ENCODE peak calls at places on chromosomes 7 and 10, in nine cellular contexts. U is heart right ventricle, Z is dorsolateral prefrontal cortex, X is choroid plexus epithelial cell, A is HCT116, O is GM12878, Q is sigmoid colon, J is psoas muscle, S is MM.1S. P is an unnamed sample.

GRCh38 chr7:131546583-131547111 is 9.8 kb downstream of the PODXL start:
- DNase-seq in Z (no peak), X (no peak), A (no peak), U (no peak), Q (peak), J (no peak), O (no peak), S (no peak), P (no peak)

GRCh38 chr7:158723266-158723665 is 18.7 kb upstream of the NCAPG2 start:
- DNase-seq in U (no peak), Q (no peak), J (no peak), O (no peak), X (no peak), A (no peak), Z (no peak), S (no peak), P (no peak)

GRCh38 chr10:51010977-51011376 is 63.3 kb upstream of the PRKG1 start:
- DNase-seq in J (no peak), U (no peak), Z (no peak), X (peak), O (peak), S (peak), A (peak), Q (no peak), P (no peak)

GRCh38 chr7:4042402-4042801 is 639.7 kb upstream of the FOXK1 start:
- DNase-seq in X (no peak), J (no peak), Z (no peak), U (no peak), Q (no peak), O (no peak), S (no peak), A (no peak), P (no peak)

GRCh38 chr10:16999665-17000451 is 129.8 kb downstream of the CUBN start:
- DNase-seq in A (no peak), Z (no peak), U (no peak), J (peak), X (peak), O (no peak), Q (no peak), S (no peak), P (no peak)

GRCh38 chr10:100350914-100351485 is 4.0 kb downstream of the SCD start:
- DNase-seq in Z (no peak), U (no peak), Q (no peak), X (no peak), O (no peak), A (no peak), S (no peak), J (no peak), P (no peak)

GRCh38 chr7:77651544-77652162 is 44.6 kb upstream of the RSBN1L start:
- DNase-seq in U (peak), A (peak), Q (no peak), O (no peak), X (peak), J (no peak), S (peak), Z (no peak), P (no peak)

GRCh38 chr7:123114288-123114687 is 85.5 kb downstream of the SLC13A1 start:
- DNase-seq in U (no peak), J (no peak), S (no peak), A (no peak), Z (no peak), Q (no peak), O (no peak), X (no peak), P (no peak)

GRCh38 chr10:46006219-46006618 is 24.2 kb downstream of the NCOA4 start:
- DNase-seq in Z (no peak), U (no peak), X (peak), J (no peak), O (no peak), S (no peak), A (no peak), Q (no peak), P (no peak)

GRCh38 chr10:79404690-79405131 is 40.7 kb downstream of the ZCCHC24 start:
- DNase-seq in A (no peak), J (peak), Q (no peak), U (no peak), X (no peak), Z (peak), O (no peak), S (no peak), P (peak)

GRCh38 chr7:103447073-103447960 is 1.3 kb upstream of the SLC26A5 start:
- DNase-seq in X (peak), A (peak), O (no peak), S (peak), Q (no peak), Z (peak), U (peak), J (no peak), P (no peak)

GRCh38 chr10:107056160-107056559 is 108.3 kb downstream of the SORCS1 start:
- DNase-seq in J (no peak), U (no peak), O (no peak), S (no peak), Q (no peak), X (no peak), Z (no peak), A (no peak), P (no peak)

GRCh38 chr7:13262929-13263530 is 575.6 kb downstream of the ARL4A start:
- DNase-seq in Q (no peak), A (peak), X (peak), J (no peak), Z (no peak), O (no peak), S (peak), U (no peak), P (no peak)
- H3K4me3 ChIP-seq in Q (no peak), A (no peak), X (no peak), J (no peak), Z (no peak), O (no peak), S (no peak), U (no peak), P (no peak)

GRCh38 chr10:66586073-66586472 is 339.8 kb upstream of the LRRTM3 start:
- DNase-seq in O (no peak), A (no peak), Q (no peak), Z (no peak), S (peak), U (no peak), J (no peak), X (peak), P (peak)
- TF ChIP-seq CTCF in O (no peak), A (no peak), Q (no peak), Z (no peak), S (peak), U (no peak), J (no peak), X (peak), P (no peak)

GRCh38 chr7:43653891-43654504 is 71.1 kb downstream of the STK17A start:
- DNase-seq in Q (no peak), S (no peak), O (no peak), U (no peak), J (no peak), Z (no peak), A (no peak), X (peak), P (no peak)
- H3K4me3 ChIP-seq in Q (no peak), S (no peak), O (no peak), U (no peak), J (no peak), Z (no peak), A (no peak), X (no peak), P (no peak)

GRCh38 chr7:142440219-142441073 is 182.6 kb upstream of the PRSS58 start:
- DNase-seq in S (peak), Z (no peak), O (no peak), X (peak), J (no peak), U (no peak), Q (no peak), A (peak), P (no peak)

GRCh38 chr7:142439739-142440138 is 181.9 kb upstream of the PRSS58 start:
- DNase-seq in Q (no peak), O (no peak), U (no peak), X (no peak), S (peak), J (no peak), Z (no peak), A (no peak), P (no peak)

GRCh38 chr7:142438923-142439515 is 181.2 kb upstream of the PRSS58 start:
- DNase-seq in X (no peak), J (no peak), U (no peak), Z (no peak), A (no peak), O (no peak), S (no peak), Q (no peak), P (no peak)

GRCh38 chr7:142436601-142437000 is 178.7 kb upstream of the PRSS58 start:
- DNase-seq in Z (no peak), S (no peak), U (no peak), J (no peak), X (peak), A (no peak), Q (no peak), O (no peak), P (no peak)

GRCh38 chr7:142438235-142438922 is 180.5 kb upstream of the PRSS58 start:
- DNase-seq in O (no peak), U (no peak), Z (no peak), X (peak), J (no peak), Q (no peak), A (peak), S (peak), P (no peak)
- TF ChIP-seq CTCF in O (peak), U (peak), Z (peak), X (peak), J (peak), Q (no peak), A (peak), S (peak), P (peak)

DNA sequence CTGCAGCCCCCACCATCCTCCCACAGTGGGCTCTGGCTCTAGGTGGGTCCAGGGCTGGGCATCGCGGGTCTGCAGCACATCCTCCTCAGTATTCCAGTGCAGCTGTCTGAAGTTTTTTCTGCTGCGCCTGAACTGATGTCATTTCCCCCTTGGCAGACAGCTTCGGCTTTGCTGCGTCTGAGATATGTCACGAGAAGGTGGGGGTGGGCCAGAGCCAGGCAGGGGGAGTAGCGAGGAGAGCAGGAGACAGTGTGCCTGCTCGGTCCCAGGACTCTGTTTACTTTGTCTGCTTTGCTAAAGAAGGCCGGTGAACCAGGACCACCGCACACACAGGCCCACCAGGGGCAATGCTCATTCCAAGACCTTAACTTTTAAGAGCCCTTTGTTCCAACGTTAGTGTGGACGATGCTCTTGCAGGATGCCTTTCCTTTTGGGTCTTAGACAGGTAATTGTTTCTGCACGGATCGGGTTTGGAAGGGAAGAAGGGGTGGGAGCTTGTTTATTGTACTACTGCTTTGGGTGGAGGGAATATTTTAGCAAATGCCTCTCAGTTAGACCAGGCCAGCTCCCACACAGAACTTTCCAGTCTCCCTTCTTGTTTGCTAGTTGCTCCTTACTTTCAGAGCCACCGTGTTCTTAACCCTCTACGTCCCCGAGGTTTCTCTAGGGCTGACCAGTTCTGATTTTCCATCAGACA is 32.4 kb downstream of the WBP1L start:
- DNase-seq in X (peak), O (no peak), U (peak), A (no peak), Z (peak), J (peak), Q (peak), S (peak), P (peak)
- H3K4me3 ChIP-seq in X (peak), O (no peak), U (peak), A (no peak), Z (peak), J (peak), Q (peak), S (peak), P (no peak)

GRCh38 chr7:92135490-92135889 is 1.2 kb upstream of the CYP51A1 start:
- DNase-seq in S (no peak), O (no peak), X (no peak), A (no peak), J (no peak), U (no peak), Z (no peak), Q (no peak), P (no peak)

GRCh38 chr7:92135100-92135429 is 788 bp upstream of the CYP51A1 start:
- DNase-seq in A (no peak), X (peak), J (no peak), Z (peak), Q (no peak), U (peak), S (peak), O (no peak), P (no peak)

GRCh38 chr7:92133737-92134270 is 473 bp downstream of the CYP51A1 start:
- DNase-seq in Z (peak), X (peak), A (peak), S (peak), Q (peak), O (no peak), J (peak), U (peak), P (peak)

GRCh38 chr7:92133133-92133736 is 1.0 kb downstream of the CYP51A1 start:
- DNase-seq in S (no peak), O (no peak), U (no peak), A (no peak), Q (no peak), Z (no peak), X (no peak), J (no peak), P (no peak)

GRCh38 chr7:92134271-92135099 is at the start of gene CYP51A1:
- DNase-seq in O (peak), J (peak), Z (peak), S (peak), Q (peak), A (peak), U (peak), X (peak), P (peak)
- TF ChIP-seq CTCF in O (no peak), J (no peak), Z (peak), S (no peak), Q (no peak), A (no peak), U (peak), X (peak), P (no peak)

P was measured in pancreas.